ENCODE peak calls at places on chromosomes 4 and X, in ten cellular contexts. One of them, this sample, is unnamed.

GRCh38 chr4:157779084-157779483 is 393.7 kb downstream of the GASK1B start:
- DNase-seq in NCI-H146: peak
- DNase-seq in stimulated activated CD8-positive, alpha-beta memory T cell treated with anti-CD3 and anti-CD28 coated beads, Interleukin-7, amount 100 ng/mL, for 24 hours: no peak
- DNase-seq in activated naive CD8-positive, alpha-beta T cell treated with anti-CD3 and anti-CD28 coated beads for 36 hours: no peak
- DNase-seq in hippocampal formation: no peak
- DNase-seq in RPMI7951: no peak
- DNase-seq in bronchial epithelial cell: no peak
- DNase-seq in adrenal gland: no peak
- DNase-seq in activated CD4-positive, alpha-beta memory T cell treated with anti-CD3 and anti-CD28 coated beads, Interleukin-2, amount 10 ng/mL, durations not matched to agents 7 days and 5 days: no peak
- DNase-seq in GM10248: no peak
- DNase-seq in this sample: peak

GRCh38 chrX:103066606-103067005 is 2.6 kb upstream of the BEX1 start:
- DNase-seq in NCI-H146: no peak
- DNase-seq in stimulated activated CD8-positive, alpha-beta memory T cell treated with anti-CD3 and anti-CD28 coated beads, Interleukin-7, amount 100 ng/mL, for 24 hours: no peak
- DNase-seq in activated naive CD8-positive, alpha-beta T cell treated with anti-CD3 and anti-CD28 coated beads for 36 hours: no peak
- DNase-seq in hippocampal formation: no peak
- DNase-seq in RPMI7951: no peak
- DNase-seq in bronchial epithelial cell: peak
- DNase-seq in adrenal gland: no peak
- DNase-seq in activated CD4-positive, alpha-beta memory T cell treated with anti-CD3 and anti-CD28 coated beads, Interleukin-2, amount 10 ng/mL, durations not matched to agents 7 days and 5 days: no peak
- DNase-seq in GM10248: no peak
- DNase-seq in this sample: no peak

GRCh38 chrX:2692221-2693122 is 1.4 kb downstream of the CD99 start:
- DNase-seq in NCI-H146: no peak
- DNase-seq in stimulated activated CD8-positive, alpha-beta memory T cell treated with anti-CD3 and anti-CD28 coated beads, Interleukin-7, amount 100 ng/mL, for 24 hours: no peak
- DNase-seq in activated naive CD8-positive, alpha-beta T cell treated with anti-CD3 and anti-CD28 coated beads for 36 hours: no peak
- DNase-seq in hippocampal formation: no peak
- DNase-seq in RPMI7951: peak
- DNase-seq in bronchial epithelial cell: no peak
- DNase-seq in adrenal gland: no peak
- DNase-seq in activated CD4-positive, alpha-beta memory T cell treated with anti-CD3 and anti-CD28 coated beads, Interleukin-2, amount 10 ng/mL, durations not matched to agents 7 days and 5 days: peak
- DNase-seq in GM10248: no peak
- DNase-seq in this sample: no peak

GRCh38 chrX:69493193-69493592 is 10.9 kb upstream of the NALF2 start:
- DNase-seq in NCI-H146: peak
- DNase-seq in stimulated activated CD8-positive, alpha-beta memory T cell treated with anti-CD3 and anti-CD28 coated beads, Interleukin-7, amount 100 ng/mL, for 24 hours: no peak
- DNase-seq in activated naive CD8-positive, alpha-beta T cell treated with anti-CD3 and anti-CD28 coated beads for 36 hours: peak
- DNase-seq in hippocampal formation: no peak
- DNase-seq in RPMI7951: peak
- DNase-seq in bronchial epithelial cell: peak
- DNase-seq in adrenal gland: peak
- DNase-seq in activated CD4-positive, alpha-beta memory T cell treated with anti-CD3 and anti-CD28 coated beads, Interleukin-2, amount 10 ng/mL, durations not matched to agents 7 days and 5 days: peak
- DNase-seq in GM10248: no peak
- DNase-seq in this sample: no peak

GRCh38 chr4:61838072-61838471 is 637.9 kb downstream of the ADGRL3 start:
- DNase-seq in NCI-H146: no peak
- DNase-seq in stimulated activated CD8-positive, alpha-beta memory T cell treated with anti-CD3 and anti-CD28 coated beads, Interleukin-7, amount 100 ng/mL, for 24 hours: no peak
- DNase-seq in activated naive CD8-positive, alpha-beta T cell treated with anti-CD3 and anti-CD28 coated beads for 36 hours: no peak
- DNase-seq in hippocampal formation: no peak
- DNase-seq in RPMI7951: no peak
- DNase-seq in bronchial epithelial cell: no peak
- DNase-seq in adrenal gland: no peak
- DNase-seq in activated CD4-positive, alpha-beta memory T cell treated with anti-CD3 and anti-CD28 coated beads, Interleukin-2, amount 10 ng/mL, durations not matched to agents 7 days and 5 days: no peak
- DNase-seq in GM10248: no peak
- DNase-seq in this sample: no peak

GRCh38 chr4:4427886-4428285 is 41.0 kb downstream of the NSG1 start:
- DNase-seq in NCI-H146: no peak
- DNase-seq in stimulated activated CD8-positive, alpha-beta memory T cell treated with anti-CD3 and anti-CD28 coated beads, Interleukin-7, amount 100 ng/mL, for 24 hours: no peak
- DNase-seq in activated naive CD8-positive, alpha-beta T cell treated with anti-CD3 and anti-CD28 coated beads for 36 hours: no peak
- DNase-seq in hippocampal formation: no peak
- DNase-seq in RPMI7951: no peak
- DNase-seq in bronchial epithelial cell: no peak
- DNase-seq in adrenal gland: no peak
- DNase-seq in activated CD4-positive, alpha-beta memory T cell treated with anti-CD3 and anti-CD28 coated beads, Interleukin-2, amount 10 ng/mL, durations not matched to agents 7 days and 5 days: no peak
- DNase-seq in GM10248: no peak
- DNase-seq in this sample: no peak

GRCh38 chr4:3364199-3364598 is 71.4 kb downstream of the RGS12 start:
- DNase-seq in NCI-H146: no peak
- DNase-seq in stimulated activated CD8-positive, alpha-beta memory T cell treated with anti-CD3 and anti-CD28 coated beads, Interleukin-7, amount 100 ng/mL, for 24 hours: no peak
- DNase-seq in activated naive CD8-positive, alpha-beta T cell treated with anti-CD3 and anti-CD28 coated beads for 36 hours: no peak
- DNase-seq in hippocampal formation: no peak
- DNase-seq in RPMI7951: no peak
- DNase-seq in bronchial epithelial cell: no peak
- DNase-seq in adrenal gland: no peak
- DNase-seq in activated CD4-positive, alpha-beta memory T cell treated with anti-CD3 and anti-CD28 coated beads, Interleukin-2, amount 10 ng/mL, durations not matched to agents 7 days and 5 days: no peak
- DNase-seq in GM10248: no peak
- DNase-seq in this sample: no peak

GRCh38 chr4:154640999-154641398 is 28.5 kb upstream of the FGG start:
- DNase-seq in NCI-H146: peak
- DNase-seq in stimulated activated CD8-positive, alpha-beta memory T cell treated with anti-CD3 and anti-CD28 coated beads, Interleukin-7, amount 100 ng/mL, for 24 hours: no peak
- DNase-seq in activated naive CD8-positive, alpha-beta T cell treated with anti-CD3 and anti-CD28 coated beads for 36 hours: no peak
- DNase-seq in hippocampal formation: no peak
- DNase-seq in RPMI7951: no peak
- DNase-seq in bronchial epithelial cell: no peak
- DNase-seq in adrenal gland: no peak
- DNase-seq in activated CD4-positive, alpha-beta memory T cell treated with anti-CD3 and anti-CD28 coated beads, Interleukin-2, amount 10 ng/mL, durations not matched to agents 7 days and 5 days: no peak
- DNase-seq in GM10248: no peak
- DNase-seq in this sample: no peak

GRCh38 chr4:14168919-14169318 is 541.4 kb upstream of the BOD1L1 start:
- DNase-seq in NCI-H146: peak
- DNase-seq in stimulated activated CD8-positive, alpha-beta memory T cell treated with anti-CD3 and anti-CD28 coated beads, Interleukin-7, amount 100 ng/mL, for 24 hours: no peak
- DNase-seq in activated naive CD8-positive, alpha-beta T cell treated with anti-CD3 and anti-CD28 coated beads for 36 hours: peak
- DNase-seq in hippocampal formation: no peak
- DNase-seq in RPMI7951: peak
- DNase-seq in bronchial epithelial cell: peak
- DNase-seq in adrenal gland: peak
- DNase-seq in activated CD4-positive, alpha-beta memory T cell treated with anti-CD3 and anti-CD28 coated beads, Interleukin-2, amount 10 ng/mL, durations not matched to agents 7 days and 5 days: no peak
- DNase-seq in GM10248: no peak
- DNase-seq in this sample: peak